ENCODE peak calls at places on chromosomes 5 and 9, in eight cellular contexts. N, A, E, H, B, P, C and V are unnamed samples.

GRCh38 chr5:32360906-32361305 is 48.2 kb upstream of the MTMR12 start:
- DNase-seq in N (no peak), H (no peak), P (no peak), C (peak), B (no peak), A (no peak), E (peak), V (no peak)

GRCh38 chr5:173984218-173984617 is 4.8 kb upstream of the C5orf47 start:
- DNase-seq in H (no peak), B (no peak), N (peak), E (peak), P (no peak), C (peak), A (no peak), V (no peak)

GRCh38 chr5:150532996-150533395 is 25.1 kb downstream of the NDST1 start:
- DNase-seq in P (no peak), A (no peak), H (no peak), B (no peak), E (no peak), C (no peak), N (no peak), V (no peak)

GRCh38 chr5:56106837-56107236 is 112.1 kb upstream of the IL6ST start:
- DNase-seq in C (no peak), B (no peak), P (no peak), H (no peak), A (no peak), N (no peak), E (no peak), V (no peak)

GRCh38 chr9:100213730-100214477 is 114.9 kb downstream of the INVS start:
- DNase-seq in E (peak), N (no peak), C (peak), A (no peak), H (no peak), B (no peak), P (no peak), V (no peak)

GRCh38 chr5:150112211-150113046 is 26.1 kb upstream of the CSF1R start:
- DNase-seq in N (no peak), H (no peak), P (peak), C (peak), B (no peak), E (peak), A (peak), V (no peak)

GRCh38 chr9:15622596-15622995 is 69.8 kb downstream of the CCDC171 start:
- DNase-seq in C (peak), E (peak), A (no peak), B (no peak), N (peak), H (no peak), P (no peak), V (no peak)

GRCh38 chr5:136249678-136250266 is 56.8 kb upstream of the SMIM32 start:
- DNase-seq in B (peak), C (peak), P (peak), A (peak), E (peak), N (peak), H (peak), V (peak)

GRCh38 chr5:41418220-41419031 is 92.0 kb downstream of the PLCXD3 start:
- DNase-seq in P (no peak), E (peak), C (peak), B (no peak), H (no peak), N (no peak), A (no peak), V (no peak)

GRCh38 chr5:10490927-10491672 is 49.4 kb downstream of the ROPN1L start:
- DNase-seq in P (no peak), E (no peak), C (peak), B (no peak), N (no peak), H (no peak), A (no peak), V (no peak)

GRCh38 chr5:161546463-161547301 is at the start of gene GABRB2:
- DNase-seq in N (peak), C (peak), P (peak), H (peak), E (peak), B (no peak), A (peak), V (no peak)

GRCh38 chr5:129664336-129664937 is 83.5 kb upstream of the MINAR2 start:
- DNase-seq in B (peak), A (peak), P (peak), N (peak), H (peak), C (peak), E (peak), V (peak)

GRCh38 chr9:21030389-21031035 is 928 bp downstream of the HACD4 start:
- DNase-seq in E (peak), B (no peak), P (no peak), C (peak), A (no peak), H (no peak), N (peak), V (no peak)

GRCh38 chr5:134555889-134556311 is 30.4 kb downstream of the JADE2 start:
- DNase-seq in H (no peak), A (peak), P (no peak), N (no peak), E (peak), C (peak), B (no peak), V (no peak)

GRCh38 chr5:14816374-14816998 is 55.1 kb downstream of the ANKH start:
- DNase-seq in E (no peak), P (no peak), H (no peak), C (peak), N (no peak), A (no peak), B (no peak), V (no peak)

GRCh38 chr5:10995891-10996290 is 234.9 kb upstream of the DAP start:
- DNase-seq in P (no peak), E (no peak), H (no peak), B (no peak), A (no peak), C (no peak), N (no peak), V (no peak)

GRCh38 chr5:56108212-56108611 is 113.4 kb upstream of the IL6ST start:
- DNase-seq in H (no peak), C (no peak), B (no peak), A (no peak), P (no peak), E (no peak), N (no peak), V (no peak)

GRCh38 chr5:88236866-88237642 is 31.6 kb downstream of the TMEM161B start:
- DNase-seq in H (no peak), E (peak), N (no peak), C (peak), B (no peak), A (no peak), P (no peak), V (no peak)

GRCh38 chr9:136373300-136374182 is at the start of gene CARD9:
- DNase-seq in N (peak), B (no peak), C (no peak), H (no peak), E (no peak), P (no peak), A (no peak), V (no peak)

GRCh38 chr9:36174731-36175130 is 5.5 kb downstream of the CCIN start:
- DNase-seq in N (no peak), B (no peak), C (no peak), H (no peak), P (no peak), E (peak), A (no peak), V (no peak)

GRCh38 chr5:1011226-1011631 is 2.6 kb downstream of the NKD2 start:
- DNase-seq in P (no peak), E (peak), B (no peak), C (no peak), A (peak), N (no peak), H (peak), V (no peak)

GRCh38 chr5:81838307-81838906 is 87.5 kb upstream of the SSBP2 start:
- DNase-seq in N (peak), A (no peak), E (peak), B (no peak), C (peak), H (no peak), P (no peak), V (no peak)

GRCh38 chr5:92353107-92354030 is 970.3 kb upstream of the ARRDC3 start:
- DNase-seq in A (no peak), B (no peak), N (no peak), P (no peak), E (no peak), H (no peak), C (peak), V (no peak)

GRCh38 chr5:67416133-67416937 is 219.7 kb upstream of the CD180 start:
- DNase-seq in E (peak), B (no peak), C (peak), H (no peak), P (no peak), A (no peak), N (no peak), V (no peak)

GRCh38 chr5:142701673-142702311 is 15.9 kb upstream of the FGF1 start:
- DNase-seq in B (no peak), H (no peak), E (no peak), P (no peak), N (no peak), C (no peak), A (no peak), V (no peak)

GRCh38 chr9:79053613-79054012 is 518.2 kb upstream of the TLE4 start:
- DNase-seq in A (no peak), C (peak), E (no peak), N (peak), B (no peak), P (no peak), H (no peak), V (no peak)

GRCh38 chr5:57094753-57095683 is 78.8 kb upstream of the GPBP1 start:
- DNase-seq in A (no peak), E (peak), C (no peak), N (no peak), B (no peak), P (no peak), H (peak), V (no peak)

GRCh38 chr9:127185931-127186781 is 63.7 kb upstream of the ANGPTL2 start:
- DNase-seq in N (no peak), E (no peak), H (peak), C (no peak), B (peak), P (peak), A (peak), V (no peak)

GRCh38 chr5:167964529-167964928 is 326.9 kb upstream of the WWC1 start:
- DNase-seq in B (no peak), H (no peak), E (peak), A (no peak), N (no peak), C (peak), P (no peak), V (no peak)

GRCh38 chr5:172688735-172689572 is 47.9 kb downstream of the NEURL1B start:
- DNase-seq in C (no peak), H (peak), N (peak), P (no peak), E (no peak), B (peak), A (no peak), V (no peak)

GRCh38 chr5:132377738-132378137 is 8.2 kb downstream of the SLC22A5 start:
- DNase-seq in C (no peak), P (no peak), E (no peak), H (no peak), N (no peak), A (no peak), B (no peak), V (no peak)

GRCh38 chr5:168793844-168794837 is 215.0 kb upstream of the PANK3 start:
- DNase-seq in A (peak), C (peak), H (no peak), B (peak), P (no peak), N (no peak), E (peak), V (no peak)

GRCh38 chr5:107805166-107805565 is 134.4 kb upstream of the EFNA5 start:
- DNase-seq in E (peak), H (no peak), B (no peak), A (no peak), N (no peak), P (no peak), C (no peak), V (no peak)

GRCh38 chr5:20556364-20556763 is 568.4 kb upstream of the CDH18 start:
- DNase-seq in H (no peak), E (peak), N (no peak), B (no peak), C (peak), P (no peak), A (no peak), V (no peak)

GRCh38 chr9:91734371-91734981 is 215.6 kb downstream of the ROR2 start:
- DNase-seq in N (peak), E (peak), H (peak), A (peak), C (peak), B (peak), P (peak), V (peak)

GRCh38 chr9:111805841-111806241 is 11.1 kb upstream of the SHOC1 start:
- DNase-seq in A (no peak), B (no peak), H (no peak), C (peak), E (no peak), N (no peak), P (no peak), V (peak)

GRCh38 chr9:107866912-107867311 is 377.3 kb upstream of the KLF4 start:
- DNase-seq in E (no peak), B (no peak), N (peak), C (no peak), A (no peak), P (no peak), H (no peak), V (no peak)

GRCh38 chr5:109028608-109029299 is 281.1 kb downstream of the FER start:
- DNase-seq in N (no peak), P (no peak), C (no peak), A (no peak), H (no peak), E (no peak), B (no peak), V (no peak)

GRCh38 chr9:132776268-132776667 is 101.8 kb downstream of the AK8 start:
- DNase-seq in A (no peak), P (no peak), H (no peak), N (no peak), C (no peak), E (no peak), B (no peak), V (no peak)